ENCODE peak calls at places on chromosomes 16 and 17, in five cellular contexts. I is esophagus squamous epithelium, F is AG09309, C is uterus, Y is cardiac muscle cell. T is an unnamed sample.
A peak's percentile ranks its signal among the peaks of the same experiment; 100 is the strongest.

GRCh38 chr17:74563358-74563757 is 4.0 kb downstream of the CD300H start:
- DNase-seq in C (no peak), Y (no peak), I (no peak), F (no peak), T (no peak)

GRCh38 chr16:11361751-11362742 is 16.8 kb downstream of the RMI2 start:
- DNase-seq in Y (no peak), F (no peak), I (no peak), C (no peak), T (no peak)

GRCh38 chr17:1916339-1916738 is 86.5 kb downstream of the RPA1 start:
- DNase-seq in Y (no peak), C (no peak), I (no peak), F (no peak), T (no peak)

GRCh38 chr16:23595246-23595950 is 718 bp downstream of the NDUFAB1 start:
- DNase-seq in I (no peak), C (no peak), Y (peak; percentile 6), F (no peak), T (no peak)

GRCh38 chr16:21263640-21264211 is 14.4 kb downstream of the CRYM start:
- DNase-seq in F (peak; percentile 5), C (no peak), Y (peak; percentile 41), I (no peak), T (no peak)

GRCh38 chr16:80459331-80459777 is 81.4 kb upstream of the DYNLRB2 start:
- DNase-seq in C (peak; percentile 37), Y (peak; percentile 32), F (peak; percentile 21), I (no peak), T (no peak)

GRCh38 chr17:11943759-11944347 is 53.4 kb downstream of the ZNF18 start:
- DNase-seq in Y (no peak), F (no peak), I (no peak), C (no peak), T (no peak)

GRCh38 chr16:49194499-49195260 is 87.0 kb downstream of the CBLN1 start:
- DNase-seq in Y (no peak), F (no peak), I (no peak), C (no peak), T (peak; percentile 58)

GRCh38 chr17:50584749-50585148 is 24.2 kb downstream of the CACNA1G start:
- DNase-seq in F (no peak), C (no peak), I (no peak), Y (no peak), T (no peak)

GRCh38 chr17:14922421-14922820 is 342.7 kb downstream of the PMP22 start:
- DNase-seq in I (no peak), Y (peak; percentile 42), C (no peak), F (no peak), T (no peak)

GRCh38 chr16:81680444-81681263 is 98.4 kb upstream of the PLCG2 start:
- DNase-seq in F (no peak), I (no peak), C (no peak), Y (no peak), T (no peak)

GRCh38 chr16:56795011-56795410 is 65.1 kb downstream of the NUP93 start:
- DNase-seq in F (no peak), I (no peak), C (no peak), Y (no peak), T (no peak)

GRCh38 chr17:12395733-12396354 is 269.8 kb upstream of the MYOCD start:
- DNase-seq in F (no peak), C (no peak), Y (peak; percentile 2), I (no peak), T (no peak)

GRCh38 chr17:19002191-19002590 is 2.4 kb downstream of the FAM83G start:
- DNase-seq in I (no peak), F (no peak), Y (no peak), C (no peak), T (no peak)

GRCh38 chr17:27158390-27158789 is 135.5 kb upstream of the WSB1 start:
- DNase-seq in C (no peak), Y (no peak), I (no peak), F (no peak), T (peak; percentile 33)

GRCh38 chr16:69626256-69626655 is 60.5 kb downstream of the NFAT5 start:
- DNase-seq in F (no peak), Y (peak; percentile 34), I (no peak), C (no peak), T (no peak)

GRCh38 chr16:53509906-53510703 is 7.1 kb upstream of the AKTIP start:
- DNase-seq in F (no peak), I (no peak), C (peak; percentile 57), Y (peak; percentile 82), T (peak; percentile 75)

GRCh38 chr17:68718924-68719323 is 117.8 kb upstream of the FAM20A start:
- DNase-seq in Y (no peak), I (no peak), C (no peak), F (no peak), T (no peak)

GRCh38 chr17:17959520-17960361 is 12.5 kb downstream of the TOM1L2 start:
- DNase-seq in F (no peak), C (no peak), I (no peak), Y (peak; percentile 25), T (no peak)

GRCh38 chr17:10754109-10754508 is 24.3 kb upstream of the TMEM220 start:
- DNase-seq in Y (peak; percentile 31), C (no peak), I (no peak), F (no peak), T (peak; percentile 24)

GRCh38 chr17:57402691-57403090 is 146.4 kb downstream of the MSI2 start:
- DNase-seq in I (no peak), F (no peak), Y (no peak), C (no peak), T (no peak)

GRCh38 chr17:57403241-57403640 is 146.9 kb downstream of the MSI2 start:
- DNase-seq in Y (no peak), I (no peak), C (no peak), F (no peak), T (no peak)

GRCh38 chr17:57404807-57405485 is 148.6 kb downstream of the MSI2 start:
- DNase-seq in I (no peak), Y (no peak), C (no peak), F (no peak), T (no peak)

GRCh38 chr17:57405486-57406072 is 149.3 kb downstream of the MSI2 start:
- DNase-seq in C (no peak), F (no peak), Y (no peak), I (no peak), T (no peak)

DNA sequence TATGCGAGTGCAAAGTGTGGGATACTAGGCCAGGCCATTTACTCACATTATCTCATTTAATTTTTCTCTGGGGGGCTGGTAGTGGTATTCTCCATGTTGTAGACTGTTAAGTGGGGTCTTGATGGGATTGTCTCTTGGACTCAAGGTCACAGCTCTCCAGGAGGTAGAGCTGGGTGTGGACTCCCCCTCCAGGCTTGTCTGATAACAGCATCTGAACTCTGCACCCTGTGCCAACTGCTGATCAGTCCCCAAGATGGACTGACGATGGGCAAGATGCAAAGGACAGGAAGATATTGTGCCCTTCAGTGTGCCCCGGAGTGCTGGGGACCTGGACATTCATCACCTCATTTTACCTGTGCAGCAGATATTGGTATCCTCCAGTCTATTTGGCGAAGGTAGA is 147.8 kb downstream of the MSI2 start:
- DNase-seq in Y (no peak), I (no peak), F (no peak), C (no peak), T (no peak)
- TF ChIP-seq CTCF in Y (no peak), I (no peak), F (no peak), C (no peak), T (no peak)

DNA sequence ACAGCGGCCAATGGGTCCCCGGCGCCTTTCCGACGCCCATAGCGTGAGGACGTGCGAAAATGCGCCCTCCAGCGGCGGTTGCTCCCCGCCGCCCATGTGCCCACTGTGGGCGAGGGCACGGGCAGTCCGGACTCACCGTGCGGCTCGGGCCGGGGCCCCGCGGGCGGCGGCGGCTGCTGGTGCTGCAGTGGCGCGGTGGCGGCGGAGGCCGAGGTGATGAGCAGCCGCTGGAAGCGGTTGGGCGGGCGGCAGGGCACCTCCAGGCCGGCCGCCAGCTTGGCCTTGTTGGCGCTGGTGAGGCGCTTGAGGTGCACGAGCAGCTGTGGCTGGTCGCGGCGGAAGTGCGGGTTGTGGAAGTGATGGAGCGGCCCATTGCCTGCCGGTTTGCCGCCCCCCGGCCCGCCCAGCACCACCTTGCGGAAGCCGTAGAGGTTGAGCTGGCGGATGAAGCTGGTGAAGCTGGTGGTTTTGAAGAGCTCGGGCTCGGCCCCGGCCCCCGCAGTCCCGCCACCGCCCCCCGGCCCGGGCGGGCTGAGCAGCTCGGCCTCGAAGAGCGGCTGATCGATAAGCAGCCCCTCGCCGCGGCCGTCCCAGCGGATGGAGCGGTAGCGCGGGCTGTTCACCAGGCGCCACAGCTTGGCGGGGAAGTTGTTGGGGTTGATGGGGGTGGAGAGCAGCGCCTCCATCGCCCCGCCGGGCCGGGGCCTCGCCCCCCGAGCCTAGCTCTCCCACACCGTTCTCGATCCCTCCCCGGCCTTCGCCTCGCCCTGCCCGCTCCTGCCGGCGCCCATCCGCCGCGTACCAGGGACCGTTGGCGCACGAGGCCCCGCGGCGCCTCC is at the start of gene HSF5:
- DNase-seq in Y (peak; percentile 47), F (no peak), C (no peak), I (no peak), T (peak; percentile 28)
- H3K4me3 ChIP-seq in Y (no peak within 1 kb of the TSS), F (no peak within 1 kb of the TSS), C (no peak within 1 kb of the TSS), I (peak within 1 kb of the TSS; percentile 1), T (no peak within 1 kb of the TSS)

DNA sequence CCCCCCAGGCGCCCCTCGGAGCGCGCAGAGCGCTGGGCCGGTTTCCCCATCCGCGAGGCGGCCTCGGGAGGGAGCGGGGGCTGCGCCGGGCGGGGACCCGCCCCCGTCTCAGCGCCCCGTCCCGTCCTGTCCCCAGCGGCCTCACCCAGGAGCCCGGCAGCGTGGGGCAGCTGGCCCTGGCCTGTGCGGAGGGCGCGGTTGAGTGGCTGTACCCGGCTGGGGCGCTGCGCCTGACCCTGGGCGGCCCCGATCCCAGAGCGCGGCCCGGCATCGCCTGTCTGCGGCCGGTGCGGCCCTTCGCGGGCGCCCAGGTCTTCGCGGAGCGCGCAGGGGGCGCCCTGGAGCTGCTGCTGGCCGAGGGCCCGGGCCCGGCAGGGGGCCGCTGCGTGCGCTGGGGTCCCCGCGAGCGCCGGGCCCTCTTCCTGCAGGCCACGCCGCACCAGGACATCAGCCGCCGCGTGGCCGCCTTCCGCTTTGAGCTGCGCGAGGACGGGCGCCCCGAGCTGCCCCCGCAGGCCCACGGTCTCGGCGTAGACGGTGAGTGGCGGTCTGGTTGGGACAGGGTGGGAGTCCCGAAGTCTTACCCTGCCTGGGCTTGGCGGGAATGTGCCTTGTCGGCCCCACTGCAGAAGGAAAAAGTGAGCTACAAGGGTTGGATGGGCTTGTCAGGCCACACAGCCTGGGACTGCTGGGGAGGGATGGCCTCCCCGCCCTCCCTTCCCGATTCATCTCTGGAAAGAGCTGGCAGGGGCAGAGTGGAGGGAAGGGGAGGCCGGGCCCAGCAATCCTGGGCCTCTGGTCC is 731 bp downstream of the METRN start:
- DNase-seq in F (no peak), C (no peak), I (no peak), Y (no peak), T (no peak)
- TF ChIP-seq CTCF in F (peak; percentile 2), C (no peak), I (no peak), Y (peak; percentile 5), T (no peak)

DNA sequence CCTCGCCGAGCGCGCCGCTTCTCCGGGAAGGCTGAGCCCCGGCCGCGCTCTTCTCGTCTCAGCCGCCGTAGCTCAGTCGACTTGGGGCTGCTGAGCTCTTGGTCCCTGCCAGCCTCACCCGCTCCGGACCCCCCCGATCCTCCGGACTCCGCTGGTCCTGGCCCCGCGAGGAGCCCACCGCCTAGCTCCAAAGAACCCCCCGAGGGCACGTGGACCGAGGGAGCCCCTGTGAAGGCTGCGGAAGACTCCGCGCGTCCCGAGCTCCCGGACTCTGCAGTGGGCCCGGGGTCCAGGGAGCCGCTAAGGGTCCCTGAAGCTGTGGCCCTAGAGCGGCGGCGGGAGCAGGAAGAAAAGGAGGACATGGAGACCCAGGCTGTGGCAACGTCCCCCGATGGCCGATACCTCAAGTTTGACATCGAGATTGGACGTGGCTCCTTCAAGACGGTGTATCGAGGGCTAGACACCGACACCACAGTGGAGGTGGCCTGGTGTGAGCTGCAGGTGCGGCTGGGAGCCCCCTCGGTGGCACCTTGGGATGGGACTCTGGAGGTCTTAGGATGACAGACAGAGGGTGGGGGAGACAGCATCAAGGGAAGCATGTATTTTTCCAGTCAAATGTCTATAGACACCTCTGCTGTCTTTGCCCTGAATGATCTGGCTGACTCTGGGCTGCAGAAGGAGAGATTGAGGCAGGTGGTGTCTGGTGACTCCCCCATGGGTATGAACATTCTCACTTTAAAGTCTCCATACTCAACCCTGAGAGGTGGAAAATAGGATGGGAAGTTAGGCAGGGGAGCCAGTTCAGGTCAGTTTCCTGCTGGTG is 617 bp downstream of the WNK4 start:
- DNase-seq in F (no peak), I (no peak), Y (no peak), C (no peak), T (no peak)
- H3K4me3 ChIP-seq in F (peak overlapping the region; percentile 90), I (peak overlapping the region; percentile 26), Y (peak overlapping the region; percentile 50), C (no peak overlapping the region), T (peak overlapping the region; percentile 50)